ENCODE peak calls at places on chromosomes 2 and 18, in five cellular contexts. One of them, this sample, is unnamed.
A peak's percentile ranks its signal among the peaks of the same experiment; 100 is the strongest.

GRCh38 chr2:119160361-119160965 is 1.9 kb upstream of the C1QL2 start:
- DNase-seq in brain microvascular endothelial cell: no peak
- DNase-seq in cardiac muscle cell: peak; percentile 66
- DNase-seq in HL-60: no peak
- DNase-seq in heart left ventricle: no peak
- DNase-seq in this sample: no peak

GRCh38 chr2:202046577-202046976 is 12.9 kb downstream of the FZD7 start:
- DNase-seq in brain microvascular endothelial cell: no peak
- DNase-seq in cardiac muscle cell: no peak
- DNase-seq in HL-60: no peak
- DNase-seq in heart left ventricle: no peak
- DNase-seq in this sample: no peak

GRCh38 chr2:172735646-172736418 is at the start of gene RAPGEF4:
- DNase-seq in brain microvascular endothelial cell: no peak
- DNase-seq in cardiac muscle cell: no peak
- DNase-seq in HL-60: no peak
- DNase-seq in heart left ventricle: no peak
- DNase-seq in this sample: no peak

GRCh38 chr2:41502752-41503151 is 545.1 kb upstream of the PKDCC start:
- DNase-seq in brain microvascular endothelial cell: no peak
- DNase-seq in cardiac muscle cell: no peak
- DNase-seq in HL-60: no peak
- DNase-seq in heart left ventricle: no peak
- DNase-seq in this sample: no peak

GRCh38 chr2:217289909-217290283 is 430.0 kb upstream of the TNP1 start:
- DNase-seq in brain microvascular endothelial cell: no peak
- DNase-seq in cardiac muscle cell: peak; percentile 16
- DNase-seq in HL-60: no peak
- DNase-seq in heart left ventricle: no peak
- DNase-seq in this sample: peak; percentile 77

GRCh38 chr2:17628349-17629261 is 88.1 kb downstream of the VSNL1 start:
- DNase-seq in brain microvascular endothelial cell: no peak
- DNase-seq in cardiac muscle cell: no peak
- DNase-seq in HL-60: no peak
- DNase-seq in heart left ventricle: no peak
- DNase-seq in this sample: no peak

GRCh38 chr2:106566050-106566449 is 78.9 kb downstream of the CD8B2 start:
- DNase-seq in brain microvascular endothelial cell: peak; percentile 58
- DNase-seq in cardiac muscle cell: no peak
- DNase-seq in HL-60: no peak
- DNase-seq in heart left ventricle: no peak
- DNase-seq in this sample: no peak

GRCh38 chr18:45171575-45172225 is 443.6 kb upstream of the SLC14A2 start:
- DNase-seq in brain microvascular endothelial cell: peak; percentile 19
- DNase-seq in cardiac muscle cell: peak; percentile 72
- DNase-seq in HL-60: no peak
- DNase-seq in heart left ventricle: no peak
- DNase-seq in this sample: no peak

GRCh38 chr18:4391859-4392258 is 63.2 kb downstream of the DLGAP1 start:
- DNase-seq in brain microvascular endothelial cell: no peak
- DNase-seq in cardiac muscle cell: no peak
- DNase-seq in HL-60: no peak
- DNase-seq in heart left ventricle: no peak
- DNase-seq in this sample: no peak

GRCh38 chr2:167844714-167845530 is 402.5 kb downstream of the STK39 start:
- DNase-seq in brain microvascular endothelial cell: no peak
- DNase-seq in cardiac muscle cell: no peak
- DNase-seq in HL-60: no peak
- DNase-seq in heart left ventricle: no peak
- DNase-seq in this sample: no peak

GRCh38 chr18:22523481-22523880 is 105.8 kb upstream of the CTAGE1 start:
- DNase-seq in brain microvascular endothelial cell: no peak
- DNase-seq in cardiac muscle cell: no peak
- DNase-seq in HL-60: peak; percentile 18
- DNase-seq in heart left ventricle: no peak
- DNase-seq in this sample: peak; percentile 37

GRCh38 chr2:72917875-72918660 is 749 bp downstream of the EMX1 start:
- DNase-seq in brain microvascular endothelial cell: no peak
- DNase-seq in cardiac muscle cell: no peak
- DNase-seq in HL-60: no peak
- DNase-seq in heart left ventricle: no peak
- DNase-seq in this sample: no peak

GRCh38 chr2:37652199-37652640 is 19.2 kb downstream of the CDC42EP3 start:
- DNase-seq in brain microvascular endothelial cell: peak; percentile 79
- DNase-seq in cardiac muscle cell: peak; percentile 51
- DNase-seq in HL-60: no peak
- DNase-seq in heart left ventricle: no peak
- DNase-seq in this sample: no peak

GRCh38 chr2:44166096-44166495 is 2.6 kb upstream of the PPM1B start:
- DNase-seq in brain microvascular endothelial cell: no peak
- DNase-seq in cardiac muscle cell: no peak
- DNase-seq in HL-60: no peak
- DNase-seq in heart left ventricle: no peak
- DNase-seq in this sample: no peak

GRCh38 chr2:241010531-241011295 is 12.3 kb downstream of the SNED1 start:
- DNase-seq in brain microvascular endothelial cell: no peak
- DNase-seq in cardiac muscle cell: no peak
- DNase-seq in HL-60: no peak
- DNase-seq in heart left ventricle: no peak
- DNase-seq in this sample: no peak

GRCh38 chr2:167965907-167966306 is 281.5 kb downstream of the STK39 start:
- DNase-seq in brain microvascular endothelial cell: no peak
- DNase-seq in cardiac muscle cell: no peak
- DNase-seq in HL-60: no peak
- DNase-seq in heart left ventricle: no peak
- DNase-seq in this sample: no peak

GRCh38 chr2:46384457-46384815 is 87.2 kb downstream of the EPAS1 start:
- DNase-seq in brain microvascular endothelial cell: no peak
- DNase-seq in cardiac muscle cell: no peak
- DNase-seq in HL-60: no peak
- DNase-seq in heart left ventricle: no peak
- DNase-seq in this sample: no peak

GRCh38 chr2:180472133-180472532 is 465.0 kb upstream of the CWC22 start:
- DNase-seq in brain microvascular endothelial cell: no peak
- DNase-seq in cardiac muscle cell: peak; percentile 35
- DNase-seq in HL-60: no peak
- DNase-seq in heart left ventricle: no peak
- DNase-seq in this sample: no peak

GRCh38 chr2:180478883-180479282 is 471.8 kb upstream of the CWC22 start:
- DNase-seq in brain microvascular endothelial cell: no peak
- DNase-seq in cardiac muscle cell: no peak
- DNase-seq in HL-60: no peak
- DNase-seq in heart left ventricle: no peak
- DNase-seq in this sample: no peak

GRCh38 chr2:180474716-180475115 is 467.6 kb upstream of the CWC22 start:
- DNase-seq in brain microvascular endothelial cell: no peak
- DNase-seq in cardiac muscle cell: no peak
- DNase-seq in HL-60: no peak
- DNase-seq in heart left ventricle: no peak
- DNase-seq in this sample: no peak
- H3K27ac ChIP-seq in brain microvascular endothelial cell: no peak overlapping the region
- H3K27ac ChIP-seq in cardiac muscle cell: no peak overlapping the region
- H3K27ac ChIP-seq in HL-60: no peak overlapping the region
- H3K27ac ChIP-seq in heart left ventricle: no peak overlapping the region
- H3K27ac ChIP-seq in this sample: no peak overlapping the region

GRCh38 chr18:41529093-41529492 is 425.9 kb upstream of the PIK3C3 start:
- DNase-seq in brain microvascular endothelial cell: no peak
- DNase-seq in cardiac muscle cell: no peak
- DNase-seq in HL-60: no peak
- DNase-seq in heart left ventricle: no peak
- DNase-seq in this sample: no peak

GRCh38 chr18:41537666-41538065 is 417.4 kb upstream of the PIK3C3 start:
- DNase-seq in brain microvascular endothelial cell: no peak
- DNase-seq in cardiac muscle cell: no peak
- DNase-seq in HL-60: no peak
- DNase-seq in heart left ventricle: no peak
- DNase-seq in this sample: no peak

GRCh38 chr18:41530959-41531358 is 424.1 kb upstream of the PIK3C3 start:
- DNase-seq in brain microvascular endothelial cell: no peak
- DNase-seq in cardiac muscle cell: no peak
- DNase-seq in HL-60: no peak
- DNase-seq in heart left ventricle: no peak
- DNase-seq in this sample: no peak

DNA sequence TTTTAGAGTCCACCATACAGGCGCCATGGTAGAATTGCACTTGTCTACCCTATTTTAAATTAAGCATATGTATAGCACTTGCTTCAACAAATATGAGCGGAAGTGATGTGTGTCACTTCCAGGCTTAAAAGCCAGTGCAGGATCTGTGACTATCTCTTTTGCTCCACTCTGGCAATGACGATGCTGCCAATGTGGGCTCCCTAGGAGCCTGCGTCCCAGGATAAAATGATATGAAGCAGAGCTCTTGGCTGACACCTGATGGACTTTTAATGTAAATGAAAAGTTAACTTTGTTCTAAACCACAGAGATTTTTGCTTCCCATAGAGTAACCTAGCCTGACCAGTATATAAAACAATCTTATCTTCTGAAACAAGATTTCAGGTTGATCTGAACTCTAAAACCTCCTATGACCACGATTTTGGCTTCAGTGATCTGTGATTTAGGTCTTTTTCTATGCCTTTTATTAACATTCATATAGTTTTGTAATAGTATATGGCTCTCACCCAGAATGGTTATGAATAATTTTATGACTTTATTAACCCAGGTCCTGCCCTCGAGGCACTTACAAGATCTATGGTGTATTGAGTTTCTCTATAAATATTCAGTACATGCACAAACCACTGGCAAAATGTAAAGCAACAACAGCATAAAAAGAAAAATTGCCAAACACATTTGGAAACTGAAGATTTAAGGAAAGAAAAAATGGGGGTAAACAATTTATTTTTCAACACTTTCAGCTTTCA is 422.5 kb upstream of the PIK3C3 start:
- DNase-seq in brain microvascular endothelial cell: peak; percentile 1
- DNase-seq in cardiac muscle cell: peak; percentile 46
- DNase-seq in HL-60: no peak
- DNase-seq in heart left ventricle: no peak
- DNase-seq in this sample: no peak
- TF ChIP-seq CTCF in brain microvascular endothelial cell: peak; percentile 40
- TF ChIP-seq CTCF in cardiac muscle cell: peak; percentile 37
- TF ChIP-seq CTCF in HL-60: no peak
- TF ChIP-seq CTCF in heart left ventricle: no peak
- TF ChIP-seq CTCF in this sample: no peak

DNA sequence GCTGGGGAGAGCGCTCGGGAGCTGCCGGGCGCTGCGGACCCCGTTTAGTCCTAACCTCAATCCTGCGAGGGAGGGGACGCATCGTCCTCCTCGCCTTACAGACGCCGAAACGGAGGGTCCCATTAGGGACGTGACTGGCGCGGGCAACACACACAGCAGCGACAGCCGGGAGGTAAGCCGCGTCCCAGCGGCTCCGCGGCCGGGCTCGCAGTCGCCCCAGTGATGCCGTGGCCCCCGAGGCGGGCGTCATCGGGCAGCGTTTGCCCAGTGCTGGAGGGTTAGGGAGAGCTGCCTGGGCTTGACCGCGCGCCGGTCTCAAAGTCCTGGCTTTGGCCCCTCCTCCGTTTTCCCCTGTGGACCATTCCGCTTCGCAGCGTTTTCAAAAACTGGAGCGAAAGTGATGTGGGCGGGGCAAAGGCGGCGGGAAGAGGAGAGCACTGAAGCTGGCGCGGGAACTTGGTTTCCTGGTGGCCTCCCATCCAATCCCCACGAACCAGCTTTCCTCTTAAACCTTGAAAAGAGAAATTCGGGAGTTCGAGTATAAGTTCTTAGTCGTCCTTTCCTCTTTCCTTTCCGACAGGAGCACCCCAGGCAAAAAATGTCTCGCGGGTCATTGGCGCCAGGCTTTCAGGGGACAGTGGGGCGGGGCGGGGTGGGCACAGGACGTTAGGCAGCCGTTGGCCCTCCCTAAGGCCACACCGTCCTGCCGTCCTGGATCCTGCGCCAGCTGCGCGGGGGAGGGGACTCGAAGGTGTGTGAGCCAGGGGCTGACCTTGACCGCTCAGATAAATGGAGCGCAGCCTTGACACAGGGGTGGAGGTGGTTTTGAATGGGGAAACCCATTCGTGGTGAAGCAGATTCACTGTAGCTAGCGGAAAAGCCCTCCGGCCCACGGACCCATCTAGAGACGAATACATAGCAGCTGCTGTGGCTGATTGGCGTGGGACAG is 819 bp downstream of the TYMS start:
- DNase-seq in brain microvascular endothelial cell: peak; percentile 80
- DNase-seq in cardiac muscle cell: peak; percentile 90
- DNase-seq in HL-60: peak; percentile 77
- DNase-seq in heart left ventricle: peak; percentile 85
- DNase-seq in this sample: no peak
- H3K27ac ChIP-seq in brain microvascular endothelial cell: peak overlapping the region; percentile 1
- H3K27ac ChIP-seq in cardiac muscle cell: peak overlapping the region; percentile 73
- H3K27ac ChIP-seq in HL-60: peak overlapping the region; percentile 99
- H3K27ac ChIP-seq in heart left ventricle: peak overlapping the region; percentile 51
- H3K27ac ChIP-seq in this sample: peak overlapping the region; percentile 53

GRCh38 chr2:96648306-96648705 is 5.7 kb downstream of the FER1L5 start:
- DNase-seq in brain microvascular endothelial cell: no peak
- DNase-seq in cardiac muscle cell: no peak
- DNase-seq in HL-60: no peak
- DNase-seq in heart left ventricle: no peak
- DNase-seq in this sample: no peak
- TF ChIP-seq CTCF in brain microvascular endothelial cell: no peak
- TF ChIP-seq CTCF in cardiac muscle cell: no peak
- TF ChIP-seq CTCF in HL-60: no peak
- TF ChIP-seq CTCF in heart left ventricle: no peak
- TF ChIP-seq CTCF in this sample: no peak

GRCh38 chr2:111946294-111947114 is 48.1 kb downstream of the MERTK start:
- DNase-seq in brain microvascular endothelial cell: peak; percentile 35
- DNase-seq in cardiac muscle cell: peak; percentile 93
- DNase-seq in HL-60: no peak
- DNase-seq in heart left ventricle: no peak
- DNase-seq in this sample: no peak

GRCh38 chr2:111947219-111947618 is 48.8 kb downstream of the MERTK start:
- DNase-seq in brain microvascular endothelial cell: no peak
- DNase-seq in cardiac muscle cell: no peak
- DNase-seq in HL-60: no peak
- DNase-seq in heart left ventricle: no peak
- DNase-seq in this sample: no peak

GRCh38 chr2:111945444-111946293 is 47.3 kb downstream of the MERTK start:
- DNase-seq in brain microvascular endothelial cell: no peak
- DNase-seq in cardiac muscle cell: no peak
- DNase-seq in HL-60: no peak
- DNase-seq in heart left ventricle: no peak
- DNase-seq in this sample: no peak

GRCh38 chr2:111941531-111941930 is 43.1 kb downstream of the MERTK start:
- DNase-seq in brain microvascular endothelial cell: no peak
- DNase-seq in cardiac muscle cell: no peak
- DNase-seq in HL-60: no peak
- DNase-seq in heart left ventricle: no peak
- DNase-seq in this sample: no peak

GRCh38 chr2:111944536-111945210 is 46.3 kb downstream of the MERTK start:
- DNase-seq in brain microvascular endothelial cell: no peak
- DNase-seq in cardiac muscle cell: no peak
- DNase-seq in HL-60: no peak
- DNase-seq in heart left ventricle: no peak
- DNase-seq in this sample: no peak
- H3K27ac ChIP-seq in brain microvascular endothelial cell: no peak overlapping the region
- H3K27ac ChIP-seq in cardiac muscle cell: no peak overlapping the region
- H3K27ac ChIP-seq in HL-60: no peak overlapping the region
- H3K27ac ChIP-seq in heart left ventricle: no peak overlapping the region
- H3K27ac ChIP-seq in this sample: no peak overlapping the region